ENCODE peak calls at places on chromosome 13, in five cellular contexts. R is left cardiac atrium, J is vagina, K is Peyer's patch, W is uterus. Z is an unnamed sample.

GRCh38 chr13:95326695-95327094 is 25.4 kb upstream of the ABCC4 start:
- DNase-seq in W (no peak), K (no peak), R (no peak), J (no peak), Z (no peak)

GRCh38 chr13:84654654-84655244 is 772.5 kb upstream of the SLITRK1 start:
- DNase-seq in R (no peak), K (no peak), J (no peak), W (no peak), Z (no peak)

GRCh38 chr13:20231839-20232555 is at the start of gene GJB6:
- DNase-seq in J (no peak), K (no peak), R (no peak), W (no peak), Z (no peak)

GRCh38 chr13:73060251-73061160 is 1.7 kb downstream of the KLF5 start:
- DNase-seq in J (no peak), R (peak), K (no peak), W (peak), Z (peak)

GRCh38 chr13:57633141-57633949 is 1.8 kb downstream of the PCDH17 start:
- DNase-seq in K (peak), W (peak), R (peak), J (no peak), Z (no peak)

GRCh38 chr13:95677564-95678386 is 836 bp downstream of the DNAJC3 start:
- DNase-seq in J (no peak), R (no peak), W (peak), K (no peak), Z (peak)

GRCh38 chr13:40446365-40446764 is 220.1 kb downstream of the FOXO1 start:
- DNase-seq in K (no peak), J (no peak), W (no peak), R (no peak), Z (peak)

GRCh38 chr13:81987159-81987558 is 1646.2 kb upstream of the SPRY2 start:
- DNase-seq in K (no peak), W (no peak), R (no peak), J (no peak), Z (no peak)

GRCh38 chr13:26051231-26052135 is at the start of gene SHISA2:
- DNase-seq in K (no peak), W (no peak), R (peak), J (no peak), Z (peak)

Z was measured in RPMI7951.